ENCODE peak calls at places on chromosome 22, in eight cellular contexts. Y is adrenal gland, C is T-helper 2 cell, I is NCI-H510A treated with DMSO at 0.1 percent for 48 hours, N is lung, G is uterus, B is left ventricle myocardium inferior, V is ELR. U is an unnamed sample.

GRCh38 chr22:44758354-44758969 is 6.1 kb downstream of the ARHGAP8 start:
- DNase-seq in Y (no peak), C (no peak), I (no peak), N (no peak), G (no peak), B (no peak), V (peak), U (no peak)

GRCh38 chr22:42969348-42969975 is 45.5 kb downstream of the PACSIN2 start:
- DNase-seq in Y (no peak), C (no peak), I (no peak), N (no peak), G (no peak), B (no peak), V (peak), U (no peak)

GRCh38 chr22:24028533-24028932 is 17.4 kb downstream of the CABIN1 start:
- DNase-seq in Y (no peak), C (no peak), I (peak), N (no peak), G (no peak), B (no peak), V (no peak), U (no peak)

GRCh38 chr22:44309137-44309536 is 3.6 kb downstream of the SHISAL1 start:
- DNase-seq in Y (no peak), C (no peak), I (no peak), N (peak), G (peak), B (no peak), V (peak), U (no peak)

GRCh38 chr22:37972527-37972926 is 11.8 kb downstream of the SOX10 start:
- DNase-seq in Y (no peak), C (no peak), I (no peak), N (no peak), G (no peak), B (no peak), V (no peak), U (no peak)

GRCh38 chr22:49400136-49400865 is 427.4 kb downstream of the BRD1 start:
- DNase-seq in Y (no peak), C (no peak), I (no peak), N (no peak), G (no peak), B (no peak), V (no peak), U (no peak)

GRCh38 chr22:47165998-47166397 is 403.5 kb downstream of the TBC1D22A start:
- DNase-seq in Y (no peak), C (peak), I (peak), N (no peak), G (no peak), B (no peak), V (no peak), U (no peak)

GRCh38 chr22:23180893-23181762 is 819 bp downstream of the BCR start:
- DNase-seq in Y (peak), C (no peak), I (no peak), N (no peak), G (no peak), B (peak), V (peak), U (no peak)

GRCh38 chr22:18023509-18024275 is 669 bp downstream of the MICAL3 start:
- DNase-seq in Y (peak), C (no peak), I (peak), N (peak), G (peak), B (peak), V (peak), U (peak)

GRCh38 chr22:23248583-23248982 is 68.3 kb downstream of the BCR start:
- DNase-seq in Y (no peak), C (no peak), I (peak), N (peak), G (no peak), B (no peak), V (no peak), U (no peak)

GRCh38 chr22:37991738-37992442 is 7.5 kb upstream of the SOX10 start:
- DNase-seq in Y (no peak), C (no peak), I (no peak), N (no peak), G (no peak), B (no peak), V (no peak), U (no peak)

GRCh38 chr22:27329471-27329870 is 472.1 kb downstream of the MN1 start:
- DNase-seq in Y (no peak), C (no peak), I (no peak), N (no peak), G (no peak), B (no peak), V (no peak), U (no peak)

GRCh38 chr22:36486619-36487384 is 5.4 kb upstream of the TXN2 start:
- DNase-seq in Y (peak), C (no peak), I (no peak), N (peak), G (no peak), B (no peak), V (peak), U (no peak)

GRCh38 chr22:49724893-49725489 is 102.7 kb downstream of the BRD1 start:
- DNase-seq in Y (peak), C (peak), I (peak), N (no peak), G (no peak), B (peak), V (peak), U (peak)

GRCh38 chr22:18076060-18076497 is 1.7 kb upstream of the PEX26 start:
- DNase-seq in Y (peak), C (no peak), I (peak), N (peak), G (peak), B (no peak), V (peak), U (peak)

GRCh38 chr22:48615171-48616008 is 1212.3 kb downstream of the BRD1 start:
- DNase-seq in Y (no peak), C (no peak), I (no peak), N (no peak), G (no peak), B (no peak), V (no peak), U (no peak)

GRCh38 chr22:24772493-24773220 is 1.9 kb downstream of the PIWIL3 start:
- DNase-seq in Y (no peak), C (no peak), I (peak), N (no peak), G (no peak), B (no peak), V (peak), U (peak)

GRCh38 chr22:46518542-46519325 is 18.7 kb downstream of the CELSR1 start:
- DNase-seq in Y (no peak), C (no peak), I (no peak), N (no peak), G (no peak), B (no peak), V (no peak), U (no peak)

GRCh38 chr22:46967445-46968358 is 205.3 kb downstream of the TBC1D22A start:
- DNase-seq in Y (no peak), C (no peak), I (no peak), N (no peak), G (no peak), B (no peak), V (no peak), U (no peak)

GRCh38 chr22:39958916-39959639 is 1.1 kb upstream of the TMA7B start:
- DNase-seq in Y (no peak), C (no peak), I (no peak), N (no peak), G (no peak), B (no peak), V (no peak), U (no peak)

GRCh38 chr22:19396934-19397728 is 34.4 kb downstream of the HIRA start:
- DNase-seq in Y (no peak), C (no peak), I (no peak), N (no peak), G (no peak), B (no peak), V (no peak), U (no peak)

GRCh38 chr22:33274214-33274828 is 216.1 kb upstream of the SYN3 start:
- DNase-seq in Y (peak), C (no peak), I (no peak), N (no peak), G (no peak), B (no peak), V (peak), U (peak)

GRCh38 chr22:22342697-22343602 is 98.4 kb downstream of the VPREB1 start:
- DNase-seq in Y (peak), C (peak), I (peak), N (peak), G (no peak), B (peak), V (peak), U (peak)